ENCODE peak calls at places on chromosomes 1 and 21, in nine cellular contexts. H is NCI-H1694; K is GM12878; P is astrocyte of the cerebellum; S is NCI-H345; R is left cardiac atrium; U is IMR-90; E is stimulated activated CD8-positive, alpha-beta memory T cell treated with anti-CD3 and anti-CD28 coated beads, Interleukin-4, amount 100 ng/mL, for 24 hours; L is GM10248. J is an unnamed sample.

GRCh38 chr21:46455575-46456385 is 2.9 kb upstream of the DIP2A start:
- DNase-seq in H (no peak), K (no peak), P (peak), S (no peak), R (peak), U (peak), E (no peak), L (no peak), J (no peak)

GRCh38 chr1:18597159-18598042 is 33.2 kb upstream of the PAX7 start:
- DNase-seq in H (peak), K (no peak), P (peak), S (peak), R (peak), U (peak), E (peak), L (peak), J (no peak)

GRCh38 chr21:41725421-41726021 is 41.3 kb downstream of the RIPK4 start:
- DNase-seq in H (no peak), K (no peak), P (no peak), S (no peak), R (no peak), U (no peak), E (no peak), L (no peak), J (no peak)

GRCh38 chr1:189434461-189434860 is 1043.2 kb downstream of the BRINP3 start:
- DNase-seq in H (no peak), K (no peak), P (no peak), S (no peak), R (no peak), U (peak), E (no peak), L (no peak), J (no peak)

GRCh38 chr1:171486048-171486519 is 754 bp downstream of the PRRC2C start:
- DNase-seq in H (peak), K (peak), P (peak), S (peak), R (no peak), U (peak), E (peak), L (peak), J (peak)

GRCh38 chr1:229229721-229230135 is 41.2 kb upstream of the RAB4A start:
- DNase-seq in H (no peak), K (no peak), P (no peak), S (no peak), R (peak), U (no peak), E (no peak), L (no peak), J (no peak)

GRCh38 chr1:5651496-5651895 is 340.7 kb downstream of the NPHP4 start:
- DNase-seq in H (no peak), K (no peak), P (no peak), S (no peak), R (no peak), U (no peak), E (no peak), L (no peak), J (no peak)

GRCh38 chr1:182181167-182181572 is 119.7 kb upstream of the ZNF648 start:
- DNase-seq in H (no peak), K (no peak), P (no peak), S (peak), R (no peak), U (no peak), E (no peak), L (no peak), J (no peak)

GRCh38 chr1:63698001-63698838 is 75.6 kb upstream of the ROR1 start:
- DNase-seq in H (no peak), K (no peak), P (no peak), S (no peak), R (peak), U (peak), E (no peak), L (no peak), J (no peak)

GRCh38 chr1:101308001-101308659 is 71.3 kb downstream of the S1PR1 start:
- DNase-seq in H (no peak), K (no peak), P (no peak), S (no peak), R (no peak), U (no peak), E (no peak), L (no peak), J (no peak)

GRCh38 chr1:151868404-151868980 is 15.0 kb upstream of the THEM5 start:
- DNase-seq in H (no peak), K (no peak), P (no peak), S (no peak), R (no peak), U (peak), E (no peak), L (no peak), J (no peak)

GRCh38 chr1:33410091-33410701 is 20.7 kb downstream of the PHC2 start:
- DNase-seq in H (no peak), K (no peak), P (no peak), S (no peak), R (no peak), U (peak), E (no peak), L (no peak), J (no peak)

GRCh38 chr21:38121888-38122705 is 134.7 kb upstream of the KCNJ15 start:
- DNase-seq in H (no peak), K (no peak), P (no peak), S (no peak), R (no peak), U (no peak), E (no peak), L (no peak), J (no peak)

GRCh38 chr1:182890927-182891610 is 51.9 kb downstream of the DHX9 start:
- DNase-seq in H (no peak), K (no peak), P (no peak), S (peak), R (no peak), U (no peak), E (no peak), L (no peak), J (no peak)

GRCh38 chr1:176989754-176990153 is 174.8 kb downstream of the ASTN1 start:
- DNase-seq in H (no peak), K (no peak), P (no peak), S (no peak), R (no peak), U (no peak), E (no peak), L (no peak), J (no peak)

GRCh38 chr1:231602675-231602984 is 24.0 kb upstream of the DISC1 start:
- DNase-seq in H (no peak), K (no peak), P (no peak), S (no peak), R (no peak), U (no peak), E (no peak), L (no peak), J (no peak)

J was measured in GM12892.